ENCODE peak calls at places on chromosomes 13 and 19, in nine cellular contexts. One of them, this sample, is unnamed.

GRCh38 chr19:15937771-15938170 is 3.4 kb upstream of the CYP4F11 start:
- DNase-seq in GM12878: no peak
- DNase-seq in esophagus muscularis mucosa: peak; percentile 66
- DNase-seq in uterus: no peak
- DNase-seq in HCT116: no peak
- DNase-seq in tibial nerve: no peak
- DNase-seq in K562: no peak
- DNase-seq in ovary: no peak
- DNase-seq in spleen: no peak
- DNase-seq in this sample: no peak

GRCh38 chr13:99982741-99983400 is 1.3 kb downstream of the ZIC2 start:
- DNase-seq in tibial nerve: no peak
- DNase-seq in spleen: no peak
- DNase-seq in esophagus muscularis mucosa: peak; percentile 62
- DNase-seq in GM12878: no peak
- DNase-seq in uterus: no peak
- DNase-seq in K562: no peak
- DNase-seq in HCT116: no peak
- DNase-seq in ovary: no peak
- DNase-seq in this sample: no peak

GRCh38 chr19:1718382-1719315 is 34.7 kb upstream of the ONECUT3 start:
- DNase-seq in GM12878: no peak
- DNase-seq in uterus: no peak
- DNase-seq in esophagus muscularis mucosa: no peak
- DNase-seq in K562: peak; percentile 58
- DNase-seq in HCT116: no peak
- DNase-seq in spleen: no peak
- DNase-seq in ovary: no peak
- DNase-seq in tibial nerve: no peak
- DNase-seq in this sample: no peak

GRCh38 chr19:50333235-50333736 is 4.1 kb upstream of the KCNC3 start:
- DNase-seq in spleen: peak; percentile 96
- DNase-seq in tibial nerve: peak; percentile 50
- DNase-seq in HCT116: peak; percentile 88
- DNase-seq in uterus: peak; percentile 36
- DNase-seq in ovary: peak; percentile 69
- DNase-seq in esophagus muscularis mucosa: peak; percentile 94
- DNase-seq in GM12878: peak; percentile 82
- DNase-seq in K562: peak; percentile 71
- DNase-seq in this sample: peak; percentile 98

GRCh38 chr19:29211562-29212416 is 1.2 kb downstream of the UQCRFS1 start:
- DNase-seq in GM12878: no peak
- DNase-seq in K562: peak; percentile 18
- DNase-seq in ovary: no peak
- DNase-seq in HCT116: no peak
- DNase-seq in uterus: no peak
- DNase-seq in esophagus muscularis mucosa: peak; percentile 68
- DNase-seq in tibial nerve: no peak
- DNase-seq in spleen: no peak
- DNase-seq in this sample: no peak

GRCh38 chr13:58994778-58995177 is 1169.0 kb downstream of the DIAPH3 start:
- DNase-seq in GM12878: no peak
- DNase-seq in HCT116: no peak
- DNase-seq in esophagus muscularis mucosa: no peak
- DNase-seq in ovary: no peak
- DNase-seq in K562: no peak
- DNase-seq in uterus: no peak
- DNase-seq in spleen: no peak
- DNase-seq in tibial nerve: no peak
- DNase-seq in this sample: no peak

GRCh38 chr13:80040219-80040976 is 300.5 kb downstream of the SPRY2 start:
- DNase-seq in K562: no peak
- DNase-seq in spleen: no peak
- DNase-seq in esophagus muscularis mucosa: no peak
- DNase-seq in HCT116: peak; percentile 68
- DNase-seq in ovary: no peak
- DNase-seq in tibial nerve: no peak
- DNase-seq in uterus: no peak
- DNase-seq in GM12878: no peak
- DNase-seq in this sample: peak; percentile 17

GRCh38 chr13:28856284-28856683 is 36.1 kb downstream of the MTUS2 start:
- DNase-seq in ovary: no peak
- DNase-seq in GM12878: no peak
- DNase-seq in esophagus muscularis mucosa: no peak
- DNase-seq in spleen: no peak
- DNase-seq in K562: no peak
- DNase-seq in uterus: no peak
- DNase-seq in tibial nerve: no peak
- DNase-seq in HCT116: no peak
- DNase-seq in this sample: no peak

GRCh38 chr13:95251641-95252040 is 49.6 kb downstream of the ABCC4 start:
- DNase-seq in esophagus muscularis mucosa: no peak
- DNase-seq in HCT116: no peak
- DNase-seq in tibial nerve: no peak
- DNase-seq in GM12878: no peak
- DNase-seq in uterus: no peak
- DNase-seq in spleen: no peak
- DNase-seq in ovary: no peak
- DNase-seq in K562: no peak
- DNase-seq in this sample: no peak

GRCh38 chr19:3186891-3187661 is 1.3 kb downstream of the NCLN start:
- DNase-seq in tibial nerve: no peak
- DNase-seq in GM12878: no peak
- DNase-seq in ovary: no peak
- DNase-seq in esophagus muscularis mucosa: no peak
- DNase-seq in uterus: no peak
- DNase-seq in spleen: no peak
- DNase-seq in K562: peak; percentile 50
- DNase-seq in HCT116: no peak
- DNase-seq in this sample: no peak

GRCh38 chr19:3189702-3190469 is 4.2 kb downstream of the NCLN start:
- DNase-seq in GM12878: no peak
- DNase-seq in HCT116: no peak
- DNase-seq in K562: peak; percentile 69
- DNase-seq in esophagus muscularis mucosa: no peak
- DNase-seq in ovary: no peak
- DNase-seq in uterus: no peak
- DNase-seq in spleen: no peak
- DNase-seq in tibial nerve: no peak
- DNase-seq in this sample: no peak

GRCh38 chr19:3190470-3190770 is 4.7 kb downstream of the NCLN start:
- DNase-seq in HCT116: no peak
- DNase-seq in spleen: no peak
- DNase-seq in uterus: no peak
- DNase-seq in K562: no peak
- DNase-seq in ovary: no peak
- DNase-seq in GM12878: no peak
- DNase-seq in tibial nerve: no peak
- DNase-seq in esophagus muscularis mucosa: no peak
- DNase-seq in this sample: no peak

GRCh38 chr19:3187662-3188511 is 2.2 kb downstream of the NCLN start:
- DNase-seq in tibial nerve: no peak
- DNase-seq in K562: no peak
- DNase-seq in esophagus muscularis mucosa: no peak
- DNase-seq in HCT116: no peak
- DNase-seq in ovary: no peak
- DNase-seq in spleen: no peak
- DNase-seq in GM12878: no peak
- DNase-seq in uterus: no peak
- DNase-seq in this sample: no peak

GRCh38 chr19:3188627-3189596 is 3.2 kb downstream of the NCLN start:
- DNase-seq in K562: no peak
- DNase-seq in uterus: no peak
- DNase-seq in spleen: peak; percentile 91
- DNase-seq in ovary: no peak
- DNase-seq in GM12878: no peak
- DNase-seq in tibial nerve: no peak
- DNase-seq in HCT116: no peak
- DNase-seq in esophagus muscularis mucosa: no peak
- DNase-seq in this sample: no peak
- TF ChIP-seq POLR2A in K562: no peak
- TF ChIP-seq POLR2A in uterus: no peak
- TF ChIP-seq POLR2A in spleen: no peak
- TF ChIP-seq POLR2A in ovary: no peak
- TF ChIP-seq POLR2A in GM12878: no peak
- TF ChIP-seq POLR2A in tibial nerve: no peak
- TF ChIP-seq POLR2A in HCT116: no peak
- TF ChIP-seq POLR2A in esophagus muscularis mucosa: no peak
- TF ChIP-seq POLR2A in this sample: no peak

DNA sequence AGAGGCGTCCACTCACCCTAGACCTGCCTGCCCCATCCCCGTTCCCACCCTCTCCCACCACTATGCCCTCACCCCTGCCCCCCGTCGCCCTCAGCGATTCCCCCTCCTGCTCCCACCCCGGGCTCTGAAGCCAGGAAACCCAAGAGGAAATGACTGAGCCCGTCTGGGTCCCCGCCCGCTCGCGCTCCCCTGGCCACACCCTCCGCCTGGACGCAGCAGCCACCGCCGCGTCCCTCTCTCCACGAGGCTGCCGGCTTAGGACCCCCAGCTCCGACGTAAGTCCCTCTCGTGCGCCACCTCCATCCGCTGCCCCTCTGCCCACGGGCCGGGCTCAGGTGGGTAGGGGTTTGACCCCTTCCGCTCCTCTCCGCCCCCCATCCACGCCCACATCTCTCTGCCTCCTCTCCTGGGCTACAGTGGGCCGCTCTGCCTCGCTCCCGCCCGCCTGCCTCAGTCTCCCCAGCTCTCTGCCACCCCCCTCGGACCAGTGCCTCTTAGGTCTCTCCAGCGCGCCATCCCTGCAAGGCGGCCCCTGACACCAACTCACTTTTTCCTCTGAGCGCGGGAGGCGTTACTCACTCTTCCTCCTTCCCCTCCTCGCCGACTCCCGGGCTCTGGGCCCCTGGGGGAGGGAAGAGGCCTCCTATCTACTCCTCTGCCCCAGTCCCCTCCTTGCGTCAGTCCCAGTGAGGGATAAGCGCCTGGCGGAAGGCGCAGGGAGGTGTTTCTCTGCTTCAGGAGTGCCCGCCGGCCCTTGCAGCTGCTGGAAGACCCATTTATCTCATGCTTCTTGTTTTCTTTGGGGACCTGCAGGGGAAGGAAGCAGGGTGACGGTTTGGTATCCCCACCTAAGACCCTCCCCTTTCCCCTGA is at the start of gene FXYD5:
- DNase-seq in esophagus muscularis mucosa: no peak
- DNase-seq in GM12878: no peak
- DNase-seq in K562: peak; percentile 88
- DNase-seq in uterus: peak; percentile 63
- DNase-seq in tibial nerve: no peak
- DNase-seq in spleen: peak; percentile 95
- DNase-seq in ovary: peak; percentile 43
- DNase-seq in HCT116: no peak
- DNase-seq in this sample: peak; percentile 95
- TF ChIP-seq POLR2A in esophagus muscularis mucosa: peak; percentile 2
- TF ChIP-seq POLR2A in GM12878: peak; percentile 74
- TF ChIP-seq POLR2A in K562: peak; percentile 94
- TF ChIP-seq POLR2A in uterus: peak; percentile 9
- TF ChIP-seq POLR2A in tibial nerve: peak; percentile 34
- TF ChIP-seq POLR2A in spleen: no peak
- TF ChIP-seq POLR2A in ovary: no peak
- TF ChIP-seq POLR2A in HCT116: peak; percentile 41
- TF ChIP-seq POLR2A in this sample: peak; percentile 67

DNA sequence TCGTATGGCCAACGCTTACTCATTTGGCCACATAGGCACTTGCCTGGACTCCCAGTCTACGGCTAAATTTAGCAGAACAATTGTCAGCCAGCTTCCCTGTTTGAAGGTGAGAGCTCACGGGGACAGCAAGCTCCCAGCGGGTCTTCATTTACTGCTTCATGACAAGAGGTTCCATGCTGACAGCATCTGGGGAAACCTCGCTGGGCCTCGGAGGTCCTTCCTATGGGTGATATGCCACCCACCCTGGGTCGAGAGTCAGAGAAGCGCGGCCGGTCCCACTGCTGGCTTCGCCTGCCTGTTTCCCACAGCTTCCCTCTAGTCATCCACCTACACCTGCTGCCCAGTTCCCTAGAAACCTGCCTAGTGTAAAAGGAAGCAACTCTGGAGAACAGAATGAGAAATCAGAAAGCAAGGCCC is 504.6 kb downstream of the IRS2 start:
- DNase-seq in esophagus muscularis mucosa: peak; percentile 70
- DNase-seq in K562: no peak
- DNase-seq in uterus: no peak
- DNase-seq in tibial nerve: no peak
- DNase-seq in spleen: no peak
- DNase-seq in HCT116: no peak
- DNase-seq in GM12878: no peak
- DNase-seq in ovary: no peak
- DNase-seq in this sample: no peak
- TF ChIP-seq POLR2A in esophagus muscularis mucosa: no peak
- TF ChIP-seq POLR2A in K562: no peak
- TF ChIP-seq POLR2A in uterus: no peak
- TF ChIP-seq POLR2A in tibial nerve: no peak
- TF ChIP-seq POLR2A in spleen: no peak
- TF ChIP-seq POLR2A in HCT116: no peak
- TF ChIP-seq POLR2A in GM12878: no peak
- TF ChIP-seq POLR2A in ovary: no peak
- TF ChIP-seq POLR2A in this sample: no peak

DNA sequence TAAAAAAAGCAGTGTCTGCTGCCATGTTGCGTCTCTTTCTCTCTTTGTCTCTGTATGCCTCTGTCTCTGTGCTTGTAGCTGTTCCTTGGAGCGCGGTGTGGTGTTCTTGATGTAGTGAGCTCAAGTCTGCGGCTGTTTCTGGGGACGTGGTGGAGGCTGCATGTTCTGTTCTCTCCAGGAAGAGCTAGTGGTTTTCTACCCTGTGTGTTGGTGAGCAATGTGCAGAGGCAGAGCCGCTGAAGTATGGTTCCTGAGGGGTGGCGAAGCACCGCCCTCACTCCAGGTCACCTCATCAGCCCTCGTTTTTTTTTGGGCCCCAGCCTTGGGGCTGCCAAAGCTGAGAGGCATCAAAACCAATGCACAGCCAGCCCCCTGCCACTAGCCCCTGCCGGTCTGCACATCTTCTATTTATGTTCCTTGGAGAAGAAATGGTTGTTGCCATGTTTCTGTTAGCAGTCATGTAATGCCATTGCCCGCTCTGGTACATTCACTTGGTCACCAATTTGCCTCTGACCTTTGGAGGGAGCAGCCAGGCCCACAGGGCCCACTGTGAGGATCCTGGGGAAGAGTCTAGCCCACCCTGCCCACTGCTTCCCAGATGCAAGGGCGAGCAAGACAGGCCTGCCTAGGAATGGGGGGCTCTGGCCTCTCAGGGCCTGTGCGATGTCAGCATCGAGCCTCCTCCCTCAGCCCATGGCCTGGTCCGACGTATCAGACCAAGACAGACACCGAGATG is 7.2 kb downstream of the HNRNPL start:
- DNase-seq in esophagus muscularis mucosa: no peak
- DNase-seq in K562: no peak
- DNase-seq in ovary: no peak
- DNase-seq in uterus: no peak
- DNase-seq in GM12878: no peak
- DNase-seq in spleen: peak; percentile 88
- DNase-seq in HCT116: no peak
- DNase-seq in tibial nerve: no peak
- DNase-seq in this sample: no peak
- TF ChIP-seq POLR2A in esophagus muscularis mucosa: no peak
- TF ChIP-seq POLR2A in K562: no peak
- TF ChIP-seq POLR2A in ovary: no peak
- TF ChIP-seq POLR2A in uterus: no peak
- TF ChIP-seq POLR2A in GM12878: peak; percentile 31
- TF ChIP-seq POLR2A in spleen: no peak
- TF ChIP-seq POLR2A in HCT116: no peak
- TF ChIP-seq POLR2A in tibial nerve: no peak
- TF ChIP-seq POLR2A in this sample: no peak